ENCODE peak calls at places on chromosomes 1 and 21, in nine cellular contexts. B is stomach, K is natural killer cell, N is endothelial cell, G is progenitor cell of endocrine pancreas, H is colonic mucosa, L is MM.1S, U is SK-N-SH, F is hepatocyte. V is an unnamed sample.
A peak's percentile ranks its signal among the peaks of the same experiment; 100 is the strongest.

GRCh38 chr1:18972531-18972930 is 16.1 kb upstream of the IFFO2 start:
- DNase-seq in U (no peak), L (no peak), K (no peak), G (no peak), H (no peak), F (no peak), B (no peak), N (no peak), V (peak; percentile 35)

GRCh38 chr1:169914534-169914933 is 20.8 kb upstream of the SCYL3 start:
- DNase-seq in U (no peak), B (no peak), H (no peak), F (no peak), K (no peak), N (no peak), G (no peak), L (no peak), V (no peak)

GRCh38 chr1:52057245-52057644 is 1.1 kb downstream of the BTF3L4 start:
- DNase-seq in U (no peak), H (no peak), F (no peak), G (no peak), K (no peak), B (no peak), L (no peak), N (no peak), V (no peak)

GRCh38 chr1:220813013-220813412 is 26.3 kb downstream of the MTARC1 start:
- DNase-seq in L (no peak), K (no peak), G (no peak), B (no peak), H (no peak), N (no peak), U (no peak), F (no peak), V (peak; percentile 9)

GRCh38 chr1:211326528-211327340 is at the start of gene TRAF5:
- DNase-seq in F (peak; percentile 77), U (peak; percentile 89), K (peak; percentile 48), H (peak; percentile 63), N (peak; percentile 60), B (peak; percentile 58), L (peak; percentile 72), G (peak; percentile 35), V (peak; percentile 49)

GRCh38 chr1:16145030-16145987 is 10.6 kb downstream of the EPHA2 start:
- DNase-seq in H (peak; percentile 88), L (no peak), K (no peak), B (peak; percentile 94), U (no peak), F (peak; percentile 72), G (no peak), N (peak; percentile 77), V (no peak)

GRCh38 chr21:15430577-15430976 is 299.2 kb upstream of the USP25 start:
- DNase-seq in U (no peak), N (no peak), H (no peak), F (no peak), G (no peak), B (no peak), L (no peak), K (no peak), V (no peak)

GRCh38 chr1:239603530-239603929 is 217.2 kb downstream of the CHRM3 start:
- DNase-seq in U (no peak), N (no peak), H (no peak), G (no peak), L (no peak), F (no peak), K (no peak), B (no peak), V (no peak)

GRCh38 chr1:88618331-88618730 is 65.7 kb upstream of the PKN2 start:
- DNase-seq in L (no peak), H (no peak), G (no peak), F (no peak), N (no peak), K (no peak), U (no peak), B (no peak), V (peak; percentile 2)

GRCh38 chr21:43825936-43826622 is 36.7 kb downstream of the RRP1 start:
- DNase-seq in G (no peak), H (no peak), N (no peak), U (peak; percentile 49), B (peak; percentile 42), L (no peak), K (no peak), F (no peak), V (no peak)

GRCh38 chr1:25820247-25821111 is 725 bp downstream of the MTFR1L start:
- DNase-seq in U (peak; percentile 79), F (peak; percentile 78), B (peak; percentile 61), N (peak; percentile 36), G (no peak), H (peak; percentile 56), L (peak; percentile 73), K (peak; percentile 77), V (peak; percentile 88)

GRCh38 chr21:24375201-24375600 is 1232.1 kb downstream of the MRPL39 start:
- DNase-seq in U (no peak), L (peak; percentile 31), K (no peak), H (no peak), F (no peak), G (no peak), B (no peak), N (peak; percentile 4), V (peak; percentile 56)

DNA sequence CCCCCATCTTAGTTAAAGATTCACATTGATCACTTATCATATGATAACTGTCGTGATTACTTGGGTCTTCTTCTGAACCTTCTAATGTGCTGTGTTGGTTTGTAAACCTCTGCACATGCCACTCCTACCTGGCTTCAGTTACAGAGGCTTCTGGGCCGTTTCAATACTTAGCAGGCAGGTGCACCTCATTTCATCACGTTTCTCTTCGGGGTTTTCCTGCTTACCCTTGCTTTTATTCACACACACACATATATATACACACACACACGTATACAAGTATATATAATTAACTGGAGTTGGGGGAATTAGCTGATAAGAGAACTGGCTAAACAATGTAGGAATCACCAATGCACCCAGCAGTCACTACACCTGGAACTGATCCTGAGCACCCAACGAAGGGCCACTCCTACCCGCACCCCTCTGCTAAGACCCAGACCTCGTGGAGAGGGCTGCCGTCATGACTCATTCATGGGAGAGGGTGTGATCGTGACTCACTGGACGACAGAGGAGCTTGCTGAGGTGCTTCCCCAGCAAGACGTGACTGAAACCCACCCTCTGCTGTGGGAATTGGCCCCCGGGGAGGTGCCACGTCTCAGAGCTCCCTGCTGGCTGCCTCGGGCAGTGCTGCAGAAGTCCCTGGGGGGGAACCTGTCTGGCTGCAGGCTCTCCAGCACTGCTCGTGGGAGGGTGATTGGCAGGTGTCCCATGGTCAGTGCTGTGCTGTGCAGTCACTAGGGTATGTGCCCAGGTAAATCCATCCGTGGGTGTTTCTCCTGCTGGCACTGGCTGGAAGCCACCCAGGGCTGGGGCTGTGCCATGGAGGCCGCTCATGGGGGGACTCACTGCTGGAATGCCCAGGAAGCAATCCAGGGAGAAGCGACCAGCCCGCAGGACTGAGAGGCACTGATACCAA is 166.6 kb downstream of the DYRK1A start:
- DNase-seq in N (no peak), G (no peak), L (no peak), B (peak; percentile 63), U (no peak), F (peak; percentile 52), K (no peak), H (no peak), V (peak; percentile 65)
- TF ChIP-seq CTCF in N (no peak), G (no peak), L (no peak), B (no peak), U (no peak), F (no peak), K (no peak), H (no peak), V (no peak)

DNA sequence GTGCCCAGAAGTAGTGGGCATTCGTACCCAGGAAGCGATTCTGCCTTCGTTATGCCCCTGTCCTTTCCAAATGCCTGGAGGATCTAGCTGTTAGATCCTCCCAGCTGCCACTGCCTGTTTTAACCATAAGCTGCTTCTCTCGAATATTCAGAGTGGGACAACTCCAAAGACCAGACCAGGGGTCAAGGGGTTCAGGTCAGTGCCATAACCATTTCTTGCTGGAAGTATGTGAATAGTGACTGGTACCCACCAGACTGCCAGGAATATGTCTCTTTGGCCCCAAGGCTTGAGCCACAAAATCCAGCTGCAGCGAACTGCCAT is 914 bp upstream of the MTF1 start:
- DNase-seq in N (no peak), K (no peak), F (no peak), H (no peak), G (no peak), U (no peak), B (no peak), L (no peak), V (no peak)
- TF ChIP-seq CTCF in N (no peak), K (no peak), F (no peak), H (peak; percentile 34), G (peak; percentile 34), U (no peak), B (peak; percentile 1), L (no peak), V (peak; percentile 48)

DNA sequence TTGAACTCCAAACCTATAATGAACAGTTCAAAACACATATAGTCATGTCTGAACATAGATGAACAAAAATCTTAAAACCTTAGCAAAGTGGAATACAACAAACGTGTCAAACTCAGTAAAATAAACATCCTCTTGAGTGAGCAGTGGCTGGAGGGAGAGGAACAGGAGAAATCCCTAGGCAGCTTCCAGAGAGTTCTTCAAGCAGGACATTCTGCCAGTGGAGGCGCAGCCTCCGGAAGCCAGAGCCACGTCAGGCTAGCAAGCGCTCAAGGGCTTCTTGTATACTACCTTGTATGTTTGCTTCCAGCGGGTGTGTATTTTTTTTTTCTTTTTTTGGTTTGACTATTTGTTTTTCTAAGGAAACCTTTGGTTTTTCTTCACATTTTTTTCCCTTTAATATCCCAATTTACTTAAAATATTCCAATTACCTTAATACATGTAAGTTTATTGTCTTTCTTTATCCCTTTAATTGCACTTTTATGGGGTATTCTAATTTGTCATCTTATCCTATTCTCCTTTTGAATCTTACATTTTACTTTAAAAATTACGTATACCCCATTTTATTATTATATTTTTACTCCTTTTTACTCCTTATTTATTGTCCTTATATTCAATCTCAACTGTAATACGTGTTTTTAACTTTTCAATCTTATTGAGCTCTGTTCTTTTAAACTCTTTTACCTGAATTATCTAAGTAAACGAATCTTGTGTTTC is 42.0 kb downstream of the COLGALT2 start:
- DNase-seq in L (no peak), N (peak; percentile 15), B (no peak), K (no peak), H (no peak), U (no peak), G (no peak), F (no peak), V (no peak)
- TF ChIP-seq CTCF in L (no peak), N (no peak), B (no peak), K (no peak), H (no peak), U (no peak), G (no peak), F (no peak), V (no peak)

GRCh38 chr1:29708381-29708780 is 472.1 kb downstream of the PTPRU start:
- DNase-seq in G (no peak), L (no peak), K (no peak), H (no peak), U (peak; percentile 54), B (no peak), F (no peak), N (no peak), V (no peak)

GRCh38 chr1:29704430-29704829 is 468.1 kb downstream of the PTPRU start:
- DNase-seq in K (no peak), N (no peak), H (no peak), F (no peak), G (no peak), B (no peak), L (no peak), U (no peak), V (no peak)

GRCh38 chr1:29707796-29708195 is 471.5 kb downstream of the PTPRU start:
- DNase-seq in F (no peak), B (no peak), G (no peak), U (no peak), N (no peak), L (no peak), H (no peak), K (no peak), V (no peak)

GRCh38 chr1:29708818-29709710 is 472.7 kb downstream of the PTPRU start:
- DNase-seq in U (peak; percentile 87), B (no peak), K (no peak), N (no peak), G (no peak), L (no peak), H (no peak), F (peak; percentile 38), V (no peak)

GRCh38 chr1:29706936-29707335 is 470.6 kb downstream of the PTPRU start:
- DNase-seq in U (peak; percentile 96), F (peak; percentile 72), N (peak; percentile 67), H (no peak), B (no peak), L (peak; percentile 8), G (peak; percentile 52), K (no peak), V (peak; percentile 54)
- TF ChIP-seq CTCF in U (peak; percentile 60), F (peak; percentile 50), N (peak; percentile 32), H (no peak), B (no peak), L (peak; percentile 24), G (peak; percentile 55), K (no peak), V (no peak)

V was measured in activated CD8-positive, alpha-beta T cell treated with anti-CD3 and anti-CD28 coated beads for 36 hours.